ENCODE peak calls at places on chromosomes 13 and 19, in four cellular contexts. B is H1, C is GM23248, W is HCT116. I is an unnamed sample. For H4K20me1, the result is how much of the 10 kb centered on the place peaks cover.

GRCh38 chr19:56595548-56595899 is 422 bp downstream of the ZNF71 start:
- DNase-seq in C (no peak), B (no peak), W (no peak), I (no peak)

GRCh38 chr13:44362394-44363040 is 11.1 kb upstream of the SERP2 start:
- DNase-seq in C (no peak), B (no peak), W (no peak), I (no peak)

GRCh38 chr19:6279620-6279930 is 200 bp downstream of the MLLT1 start:
- DNase-seq in C (no peak), W (no peak), B (no peak), I (no peak)

GRCh38 chr19:3346677-3347353 is 19.6 kb upstream of the NFIC start:
- DNase-seq in C (peak), B (no peak), W (no peak), I (no peak)

GRCh38 chr13:66424417-66424816 is 805.7 kb downstream of the PCDH9 start:
- DNase-seq in W (no peak), B (no peak), C (no peak), I (no peak)

GRCh38 chr13:105972811-105973590 is 562.5 kb downstream of the EFNB2 start:
- DNase-seq in C (no peak), B (no peak), W (no peak), I (no peak)

GRCh38 chr13:31722684-31723083 is 16.6 kb upstream of the RXFP2 start:
- DNase-seq in C (no peak), W (no peak), B (no peak), I (no peak)

GRCh38 chr13:98520674-98521449 is 56.0 kb downstream of the STK24 start:
- DNase-seq in B (no peak), W (no peak), C (peak), I (no peak)

GRCh38 chr19:46393456-46394397 is 19.6 kb downstream of the CCDC8 start:
- DNase-seq in B (no peak), C (no peak), W (no peak), I (no peak)

GRCh38 chr19:18291019-18291524 is 9.7 kb upstream of the JUND start:
- DNase-seq in W (no peak), B (no peak), C (no peak), I (no peak)

GRCh38 chr19:17293605-17294004 is 9.6 kb downstream of the ABHD8 start:
- DNase-seq in W (no peak), B (no peak), C (no peak), I (no peak)

GRCh38 chr13:48908381-48909087 is 67.2 kb upstream of the FNDC3A start:
- DNase-seq in W (no peak), C (peak), B (no peak), I (peak)

GRCh38 chr13:20177049-20177831 is 15.5 kb downstream of the GJB2 start:
- DNase-seq in W (no peak), B (no peak), C (no peak), I (no peak)

GRCh38 chr19:39397360-39398296 is 6.5 kb downstream of the MED29 start:
- DNase-seq in C (peak), B (peak), W (peak), I (peak)

GRCh38 chr13:79402679-79403078 is 3.4 kb downstream of the RBM26 start:
- DNase-seq in W (no peak), C (no peak), B (no peak), I (no peak)
- H4K20me1 ChIP-seq in W (under half), C (under half), B (under half), I (under half)

GRCh38 chr13:18959996-18960395 is 221.6 kb downstream of the TUBA3C start:
- DNase-seq in C (no peak), B (no peak), W (no peak), I (no peak)

GRCh38 chr13:18959229-18959628 is 222.4 kb downstream of the TUBA3C start:
- DNase-seq in W (no peak), C (no peak), B (no peak), I (no peak)

GRCh38 chr13:18962168-18962734 is 219.4 kb downstream of the TUBA3C start:
- DNase-seq in W (no peak), C (no peak), B (no peak), I (no peak)

GRCh38 chr13:18961383-18962117 is 220.1 kb downstream of the TUBA3C start:
- DNase-seq in W (no peak), B (no peak), C (no peak), I (no peak)

GRCh38 chr13:18960637-18961227 is 220.9 kb downstream of the TUBA3C start:
- DNase-seq in C (no peak), W (no peak), B (no peak), I (no peak)
- H2AFZ ChIP-seq in C (no peak), W (no peak), B (no peak), I (no peak)

GRCh38 chr19:1839658-1840540 is 8.4 kb downstream of the REXO1 start:
- DNase-seq in B (no peak), W (no peak), C (no peak), I (no peak)
- H4K20me1 ChIP-seq in B (under half), W (under half), C (under half), I (under half)

GRCh38 chr19:35718345-35719041 is 690 bp downstream of the KMT2B start:
- DNase-seq in W (no peak), C (peak), B (peak), I (peak)
- H2AFZ ChIP-seq in W (no peak), C (peak), B (no peak), I (peak)

DNA sequence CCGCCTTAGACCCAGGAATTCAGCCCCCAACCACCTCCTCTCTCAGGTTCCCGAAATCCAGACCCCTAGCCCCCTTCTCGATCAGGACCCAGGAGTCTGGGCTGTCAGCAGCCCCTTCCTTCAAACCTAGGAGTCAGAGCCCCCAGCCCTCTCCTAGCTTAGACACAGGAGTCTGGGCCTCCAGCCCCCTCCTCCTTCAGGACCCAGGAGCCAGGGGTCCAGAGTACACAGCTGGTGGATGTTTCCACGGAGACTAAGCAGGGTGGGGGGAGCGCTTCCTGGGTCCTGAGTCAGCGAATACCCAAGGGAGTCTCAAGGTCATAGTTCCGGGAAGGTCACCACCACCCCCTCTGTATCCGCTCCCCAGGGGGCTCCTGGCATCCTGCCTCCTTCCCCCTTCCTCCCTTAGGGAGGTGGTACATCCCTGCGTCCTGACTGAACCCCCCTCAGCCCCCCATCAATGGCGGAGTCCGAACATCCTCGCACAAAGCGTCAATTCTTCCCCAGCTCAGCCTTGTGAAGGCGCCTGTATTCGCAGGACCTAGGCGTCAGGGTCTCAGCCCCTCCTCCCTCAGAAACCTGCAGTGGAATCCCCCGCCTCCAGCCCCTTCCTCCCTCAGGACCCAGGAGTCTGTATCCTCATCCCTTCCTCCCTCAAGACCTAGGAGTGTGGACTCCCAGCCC is 4.6 kb downstream of the CADM4 start:
- DNase-seq in C (peak), B (peak), W (no peak), I (no peak)
- H4K20me1 ChIP-seq in C (under half), B (under half), W (under half), I (under half)